ENCODE peak calls at places on chromosomes 13 and 19, in six cellular contexts. One of them, this sample, is unnamed.

GRCh38 chr13:57624565-57625435 is 6.7 kb upstream of the PCDH17 start:
- DNase-seq in heart left ventricle: no peak
- DNase-seq in GM12891: no peak
- DNase-seq in stomach: no peak
- DNase-seq in gastrocnemius medialis: no peak
- DNase-seq in breast epithelium: no peak
- DNase-seq in this sample: peak; percentile 66

GRCh38 chr13:108933061-108933460 is 303.6 kb downstream of the MYO16 start:
- DNase-seq in heart left ventricle: no peak
- DNase-seq in GM12891: no peak
- DNase-seq in stomach: no peak
- DNase-seq in gastrocnemius medialis: no peak
- DNase-seq in breast epithelium: no peak
- DNase-seq in this sample: no peak

GRCh38 chr19:34666200-34666957 is 10.6 kb downstream of the SCGB2B2 start:
- DNase-seq in heart left ventricle: no peak
- DNase-seq in GM12891: no peak
- DNase-seq in stomach: no peak
- DNase-seq in gastrocnemius medialis: no peak
- DNase-seq in breast epithelium: no peak
- DNase-seq in this sample: no peak

GRCh38 chr19:33688657-33688992 is 66.9 kb downstream of the CHST8 start:
- DNase-seq in heart left ventricle: peak; percentile 44
- DNase-seq in GM12891: no peak
- DNase-seq in stomach: no peak
- DNase-seq in gastrocnemius medialis: no peak
- DNase-seq in breast epithelium: no peak
- DNase-seq in this sample: no peak

GRCh38 chr19:33389574-33390119 is 16.1 kb downstream of the CEBPG start:
- DNase-seq in heart left ventricle: peak; percentile 67
- DNase-seq in GM12891: peak; percentile 15
- DNase-seq in stomach: no peak
- DNase-seq in gastrocnemius medialis: no peak
- DNase-seq in breast epithelium: no peak
- DNase-seq in this sample: no peak

GRCh38 chr19:42693760-42694350 is 46.4 kb downstream of the PSG3 start:
- DNase-seq in heart left ventricle: no peak
- DNase-seq in GM12891: peak; percentile 17
- DNase-seq in stomach: no peak
- DNase-seq in gastrocnemius medialis: no peak
- DNase-seq in breast epithelium: no peak
- DNase-seq in this sample: no peak

GRCh38 chr13:41268764-41269163 is 5.4 kb upstream of the MTRF1 start:
- DNase-seq in heart left ventricle: no peak
- DNase-seq in GM12891: no peak
- DNase-seq in stomach: no peak
- DNase-seq in gastrocnemius medialis: no peak
- DNase-seq in breast epithelium: no peak
- DNase-seq in this sample: peak; percentile 71

GRCh38 chr19:44682807-44683206 is 11.5 kb downstream of the CEACAM19 start:
- DNase-seq in heart left ventricle: no peak
- DNase-seq in GM12891: no peak
- DNase-seq in stomach: no peak
- DNase-seq in gastrocnemius medialis: no peak
- DNase-seq in breast epithelium: no peak
- DNase-seq in this sample: no peak

GRCh38 chr13:23963184-23963931 is 66.1 kb upstream of the C1QTNF9B start:
- DNase-seq in heart left ventricle: no peak
- DNase-seq in GM12891: no peak
- DNase-seq in stomach: no peak
- DNase-seq in gastrocnemius medialis: no peak
- DNase-seq in breast epithelium: no peak
- DNase-seq in this sample: no peak

GRCh38 chr19:7611541-7612279 is 16.0 kb downstream of the CAMSAP3 start:
- DNase-seq in heart left ventricle: no peak
- DNase-seq in GM12891: no peak
- DNase-seq in stomach: no peak
- DNase-seq in gastrocnemius medialis: no peak
- DNase-seq in breast epithelium: no peak
- DNase-seq in this sample: no peak

GRCh38 chr19:3844596-3844995 is 24.2 kb downstream of the ZFR2 start:
- DNase-seq in heart left ventricle: no peak
- DNase-seq in GM12891: no peak
- DNase-seq in stomach: no peak
- DNase-seq in gastrocnemius medialis: no peak
- DNase-seq in breast epithelium: no peak
- DNase-seq in this sample: no peak

GRCh38 chr13:33052446-33052845 is 36.2 kb downstream of the KL start:
- DNase-seq in heart left ventricle: no peak
- DNase-seq in GM12891: no peak
- DNase-seq in stomach: no peak
- DNase-seq in gastrocnemius medialis: no peak
- DNase-seq in breast epithelium: no peak
- DNase-seq in this sample: no peak

GRCh38 chr13:51584731-51585191 is 499 bp downstream of the WDFY2 start:
- DNase-seq in heart left ventricle: peak; percentile 79
- DNase-seq in GM12891: peak; percentile 33
- DNase-seq in stomach: peak; percentile 56
- DNase-seq in gastrocnemius medialis: peak; percentile 6
- DNase-seq in breast epithelium: peak; percentile 55
- DNase-seq in this sample: peak; percentile 77
- TF ChIP-seq POLR2A in heart left ventricle: no peak
- TF ChIP-seq POLR2A in GM12891: no peak
- TF ChIP-seq POLR2A in stomach: no peak
- TF ChIP-seq POLR2A in gastrocnemius medialis: no peak
- TF ChIP-seq POLR2A in breast epithelium: no peak
- TF ChIP-seq POLR2A in this sample: peak; percentile 29

DNA sequence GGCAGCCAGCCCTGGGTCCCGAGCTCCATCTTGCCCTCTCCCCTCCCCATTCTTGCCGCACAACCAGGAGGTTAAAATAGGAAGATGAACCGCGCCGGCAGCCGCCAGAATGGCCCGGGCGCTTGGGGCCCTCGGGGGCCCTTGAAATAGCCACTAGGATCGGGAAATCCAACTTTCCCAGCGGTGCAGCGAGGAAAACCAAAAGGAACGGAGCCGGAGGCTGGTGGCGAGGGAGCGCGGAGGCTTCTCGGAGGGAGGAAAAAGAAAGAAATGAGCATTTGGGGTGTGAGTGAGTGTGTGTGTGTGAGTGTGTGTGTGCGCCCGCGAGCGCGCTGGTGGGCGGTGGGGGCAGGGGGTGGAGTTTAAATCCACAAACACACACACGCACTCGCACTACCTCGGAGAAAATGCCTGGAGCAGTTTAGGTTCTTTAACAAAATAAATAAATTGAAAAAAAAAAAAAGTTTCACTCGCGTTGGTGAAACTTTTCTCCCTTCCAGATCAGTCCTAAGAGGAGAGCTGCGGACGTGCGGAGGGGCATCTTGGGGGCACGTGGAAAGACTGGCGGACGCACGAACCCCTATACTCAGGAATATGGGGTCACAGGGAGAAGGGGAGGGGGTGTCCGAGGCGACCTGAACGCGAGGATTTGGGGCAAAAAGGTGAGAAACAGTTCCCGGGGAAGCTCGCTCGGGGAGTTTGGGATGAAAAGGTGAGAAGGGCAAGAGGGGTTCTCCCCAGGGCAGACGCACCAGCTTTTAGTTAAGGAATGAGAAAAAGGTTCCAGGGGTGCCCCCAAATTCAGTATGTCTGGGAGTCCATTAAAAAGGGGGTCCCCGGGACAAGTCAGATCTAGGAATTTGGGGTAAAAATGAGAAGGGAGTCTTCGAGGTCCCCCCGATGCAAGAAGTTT is 1.3 kb downstream of the RFX2 start:
- DNase-seq in heart left ventricle: peak; percentile 74
- DNase-seq in GM12891: no peak
- DNase-seq in stomach: peak; percentile 32
- DNase-seq in gastrocnemius medialis: no peak
- DNase-seq in breast epithelium: peak; percentile 68
- DNase-seq in this sample: peak; percentile 71
- TF ChIP-seq POLR2A in heart left ventricle: no peak
- TF ChIP-seq POLR2A in GM12891: no peak
- TF ChIP-seq POLR2A in stomach: no peak
- TF ChIP-seq POLR2A in gastrocnemius medialis: peak; percentile 23
- TF ChIP-seq POLR2A in breast epithelium: no peak
- TF ChIP-seq POLR2A in this sample: peak; percentile 27

DNA sequence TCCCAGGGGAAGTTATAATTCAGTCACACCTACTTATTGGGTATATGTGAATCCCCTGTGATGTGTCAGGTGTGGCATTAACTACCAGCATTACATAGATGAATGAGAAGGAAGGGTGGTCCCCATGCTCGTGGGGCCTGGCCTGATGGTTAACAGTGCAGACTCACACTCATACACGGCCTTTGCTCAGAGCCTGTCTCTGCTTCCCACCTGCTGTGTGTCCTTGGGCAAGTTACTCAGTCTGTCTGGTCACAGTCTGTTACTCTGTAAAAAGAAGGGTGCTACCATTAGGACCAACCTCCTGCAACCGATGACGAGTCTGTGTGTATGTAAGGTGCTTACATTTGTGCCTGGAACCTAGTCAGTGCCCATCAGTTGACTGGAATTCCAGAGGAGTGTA is 23.8 kb downstream of the SAFB start:
- DNase-seq in heart left ventricle: no peak
- DNase-seq in GM12891: no peak
- DNase-seq in stomach: no peak
- DNase-seq in gastrocnemius medialis: no peak
- DNase-seq in breast epithelium: no peak
- DNase-seq in this sample: no peak
- TF ChIP-seq POLR2A in heart left ventricle: no peak
- TF ChIP-seq POLR2A in GM12891: no peak
- TF ChIP-seq POLR2A in stomach: no peak
- TF ChIP-seq POLR2A in gastrocnemius medialis: no peak
- TF ChIP-seq POLR2A in breast epithelium: no peak
- TF ChIP-seq POLR2A in this sample: no peak

GRCh38 chr19:36140289-36141038 is 598 bp downstream of the CAPNS1 start:
- DNase-seq in heart left ventricle: no peak
- DNase-seq in GM12891: peak; percentile 73
- DNase-seq in stomach: peak; percentile 39
- DNase-seq in gastrocnemius medialis: peak; percentile 28
- DNase-seq in breast epithelium: peak; percentile 44
- DNase-seq in this sample: peak; percentile 77
- TF ChIP-seq POLR2A in heart left ventricle: no peak
- TF ChIP-seq POLR2A in GM12891: no peak
- TF ChIP-seq POLR2A in stomach: no peak
- TF ChIP-seq POLR2A in gastrocnemius medialis: peak; percentile 38
- TF ChIP-seq POLR2A in breast epithelium: no peak
- TF ChIP-seq POLR2A in this sample: peak; percentile 39

DNA sequence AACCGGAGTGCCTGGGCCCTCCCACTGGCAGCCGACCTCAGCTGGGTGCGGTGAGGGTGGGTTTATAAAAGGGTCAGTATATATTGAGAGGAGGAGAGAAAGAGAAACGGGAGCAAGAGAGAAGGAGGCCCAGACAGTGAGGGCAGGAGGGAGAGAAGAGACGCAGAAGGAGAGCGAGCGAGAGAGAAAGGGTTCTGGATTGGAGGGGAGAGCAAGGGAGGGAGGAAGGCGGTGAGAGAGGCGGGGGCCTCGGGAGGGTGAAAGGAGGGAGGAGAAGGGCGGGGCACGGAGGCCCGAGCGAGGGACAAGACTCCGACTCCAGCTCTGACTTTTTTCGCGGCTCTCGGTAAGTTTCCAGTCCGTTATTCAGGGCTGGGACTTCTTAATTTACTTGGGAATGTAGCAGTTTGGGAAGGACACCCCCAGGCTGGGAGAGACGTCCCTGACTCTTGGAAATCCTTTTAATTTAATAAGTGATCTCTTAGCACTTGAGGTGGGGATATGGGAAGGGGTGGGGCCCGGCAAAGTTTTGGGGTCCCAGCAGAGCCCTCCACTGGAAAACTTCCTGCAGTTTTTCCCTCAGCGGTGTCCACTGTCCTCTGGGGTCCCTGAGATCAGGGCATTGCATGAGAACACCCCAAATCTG is at the start of gene EMP3:
- DNase-seq in heart left ventricle: peak; percentile 86
- DNase-seq in GM12891: peak; percentile 61
- DNase-seq in stomach: peak; percentile 69
- DNase-seq in gastrocnemius medialis: peak; percentile 53
- DNase-seq in breast epithelium: peak; percentile 71
- DNase-seq in this sample: peak; percentile 89
- TF ChIP-seq POLR2A in heart left ventricle: no peak
- TF ChIP-seq POLR2A in GM12891: peak; percentile 32
- TF ChIP-seq POLR2A in stomach: no peak
- TF ChIP-seq POLR2A in gastrocnemius medialis: peak; percentile 49
- TF ChIP-seq POLR2A in breast epithelium: peak; percentile 23
- TF ChIP-seq POLR2A in this sample: peak; percentile 88

DNA sequence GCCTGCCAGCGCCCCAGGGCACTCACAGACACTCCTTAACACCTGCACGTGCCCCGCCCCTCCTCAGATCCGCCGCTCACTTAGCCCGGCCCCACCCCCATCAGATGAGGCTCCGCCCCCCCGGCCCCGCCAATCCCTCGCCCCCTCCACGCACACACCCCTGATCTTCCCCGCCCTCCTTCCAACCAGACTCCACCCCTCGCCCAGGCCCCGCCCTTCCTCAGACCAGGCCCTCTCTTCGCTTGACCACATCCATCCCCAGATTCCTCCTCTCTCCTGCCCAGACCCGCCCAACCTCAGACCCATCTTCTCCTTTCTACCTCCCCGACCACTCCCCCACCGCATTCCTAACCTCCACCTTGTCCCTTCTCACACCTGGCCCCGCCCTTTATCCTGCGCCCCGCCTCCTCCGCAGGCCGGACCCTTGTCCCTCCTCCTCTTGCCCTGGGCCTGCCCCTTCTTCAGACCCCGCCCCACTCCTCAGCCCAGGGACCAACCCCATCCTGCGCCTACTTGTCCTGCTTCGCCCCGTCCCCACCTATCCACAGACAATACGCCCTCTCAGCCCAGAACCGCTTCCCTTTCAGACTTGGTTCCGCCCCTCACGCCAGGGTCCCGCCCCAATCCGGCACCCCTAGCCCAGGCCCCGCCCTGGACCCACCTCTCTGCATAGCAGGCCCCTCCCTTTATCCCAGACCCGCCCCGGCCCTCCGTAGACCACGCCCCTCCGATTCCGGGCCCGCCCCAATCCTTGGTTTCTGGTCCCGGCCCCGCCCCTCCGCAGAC is 452 bp upstream of the KLHL26 start:
- DNase-seq in heart left ventricle: peak; percentile 99
- DNase-seq in GM12891: peak; percentile 96
- DNase-seq in stomach: peak; percentile 99
- DNase-seq in gastrocnemius medialis: peak; percentile 98
- DNase-seq in breast epithelium: peak; percentile 97
- DNase-seq in this sample: peak; percentile 97
- TF ChIP-seq POLR2A in heart left ventricle: no peak
- TF ChIP-seq POLR2A in GM12891: no peak
- TF ChIP-seq POLR2A in stomach: no peak
- TF ChIP-seq POLR2A in gastrocnemius medialis: no peak
- TF ChIP-seq POLR2A in breast epithelium: no peak
- TF ChIP-seq POLR2A in this sample: no peak

GRCh38 chr13:49247722-49248432 is at the start of gene CDADC1:
- DNase-seq in heart left ventricle: peak; percentile 98
- DNase-seq in GM12891: peak; percentile 79
- DNase-seq in stomach: peak; percentile 98
- DNase-seq in gastrocnemius medialis: peak; percentile 93
- DNase-seq in breast epithelium: peak; percentile 94
- DNase-seq in this sample: peak; percentile 97
- TF ChIP-seq POLR2A in heart left ventricle: no peak
- TF ChIP-seq POLR2A in GM12891: peak; percentile 75
- TF ChIP-seq POLR2A in stomach: peak; percentile 78
- TF ChIP-seq POLR2A in gastrocnemius medialis: peak; percentile 80
- TF ChIP-seq POLR2A in breast epithelium: peak; percentile 84
- TF ChIP-seq POLR2A in this sample: peak; percentile 96

GRCh38 chr19:41671481-41671880 is 16.6 kb downstream of the CEACAM7 start:
- DNase-seq in heart left ventricle: no peak
- DNase-seq in GM12891: no peak
- DNase-seq in stomach: no peak
- DNase-seq in gastrocnemius medialis: no peak
- DNase-seq in breast epithelium: no peak
- DNase-seq in this sample: no peak
- TF ChIP-seq POLR2A in heart left ventricle: no peak
- TF ChIP-seq POLR2A in GM12891: no peak
- TF ChIP-seq POLR2A in stomach: no peak
- TF ChIP-seq POLR2A in gastrocnemius medialis: no peak
- TF ChIP-seq POLR2A in breast epithelium: no peak
- TF ChIP-seq POLR2A in this sample: no peak

This sample was measured in erythroblast.